ENCODE peak calls at places on chromosomes 16 and 17, in eight cellular contexts. One of them, this sample, is unnamed.

GRCh38 chr17:62674363-62674739 is 46.9 kb downstream of the MRC2 start:
- DNase-seq in PC-9: no peak
- DNase-seq in lung: no peak
- DNase-seq in CD4-positive, alpha-beta memory T cell: no peak
- DNase-seq in body of pancreas: no peak
- DNase-seq in heart right ventricle: no peak
- DNase-seq in heart left ventricle: no peak
- DNase-seq in fibroblast of lung: no peak
- DNase-seq in this sample: no peak

GRCh38 chr17:21194688-21195087 is 19.3 kb downstream of the TMEM11 start:
- DNase-seq in fibroblast of lung: peak; percentile 80
- DNase-seq in PC-9: no peak
- DNase-seq in CD4-positive, alpha-beta memory T cell: no peak
- DNase-seq in heart left ventricle: peak; percentile 65
- DNase-seq in body of pancreas: no peak
- DNase-seq in heart right ventricle: peak; percentile 52
- DNase-seq in lung: no peak
- DNase-seq in this sample: no peak

GRCh38 chr17:38746893-38747384 is 1.2 kb downstream of the PCGF2 start:
- DNase-seq in lung: no peak
- DNase-seq in fibroblast of lung: no peak
- DNase-seq in PC-9: no peak
- DNase-seq in body of pancreas: no peak
- DNase-seq in heart left ventricle: no peak
- DNase-seq in heart right ventricle: no peak
- DNase-seq in CD4-positive, alpha-beta memory T cell: no peak
- DNase-seq in this sample: no peak

GRCh38 chr16:64648282-64648681 is 473.6 kb downstream of the CDH11 start:
- DNase-seq in PC-9: no peak
- DNase-seq in heart right ventricle: no peak
- DNase-seq in fibroblast of lung: no peak
- DNase-seq in CD4-positive, alpha-beta memory T cell: no peak
- DNase-seq in lung: no peak
- DNase-seq in heart left ventricle: no peak
- DNase-seq in body of pancreas: no peak
- DNase-seq in this sample: no peak

GRCh38 chr17:10614536-10615155 is 42.5 kb downstream of the MYH3 start:
- DNase-seq in lung: no peak
- DNase-seq in body of pancreas: peak; percentile 28
- DNase-seq in fibroblast of lung: peak; percentile 65
- DNase-seq in heart left ventricle: peak; percentile 28
- DNase-seq in heart right ventricle: no peak
- DNase-seq in PC-9: no peak
- DNase-seq in CD4-positive, alpha-beta memory T cell: no peak
- DNase-seq in this sample: no peak

GRCh38 chr16:88956546-88957455 is 20.2 kb downstream of the CBFA2T3 start:
- DNase-seq in heart left ventricle: no peak
- DNase-seq in PC-9: no peak
- DNase-seq in fibroblast of lung: no peak
- DNase-seq in body of pancreas: no peak
- DNase-seq in CD4-positive, alpha-beta memory T cell: no peak
- DNase-seq in heart right ventricle: peak; percentile 6
- DNase-seq in lung: no peak
- DNase-seq in this sample: no peak

GRCh38 chr17:79104898-79105600 is 30.4 kb downstream of the ENGASE start:
- DNase-seq in PC-9: no peak
- DNase-seq in lung: no peak
- DNase-seq in fibroblast of lung: no peak
- DNase-seq in heart right ventricle: no peak
- DNase-seq in body of pancreas: no peak
- DNase-seq in heart left ventricle: no peak
- DNase-seq in CD4-positive, alpha-beta memory T cell: no peak
- DNase-seq in this sample: no peak

GRCh38 chr16:11361751-11362742 is 16.8 kb downstream of the RMI2 start:
- DNase-seq in body of pancreas: no peak
- DNase-seq in lung: no peak
- DNase-seq in fibroblast of lung: no peak
- DNase-seq in PC-9: no peak
- DNase-seq in heart right ventricle: no peak
- DNase-seq in CD4-positive, alpha-beta memory T cell: peak; percentile 43
- DNase-seq in heart left ventricle: no peak
- DNase-seq in this sample: peak; percentile 75

GRCh38 chr17:20214807-20215206 is 205.6 kb downstream of the SPECC1 start:
- DNase-seq in body of pancreas: no peak
- DNase-seq in fibroblast of lung: no peak
- DNase-seq in heart left ventricle: no peak
- DNase-seq in CD4-positive, alpha-beta memory T cell: no peak
- DNase-seq in heart right ventricle: no peak
- DNase-seq in lung: no peak
- DNase-seq in PC-9: no peak
- DNase-seq in this sample: no peak

GRCh38 chr16:68893710-68894705 is 50.7 kb downstream of the TANGO6 start:
- DNase-seq in heart right ventricle: peak; percentile 30
- DNase-seq in fibroblast of lung: peak; percentile 26
- DNase-seq in heart left ventricle: peak; percentile 27
- DNase-seq in CD4-positive, alpha-beta memory T cell: no peak
- DNase-seq in PC-9: no peak
- DNase-seq in body of pancreas: peak; percentile 53
- DNase-seq in lung: no peak
- DNase-seq in this sample: no peak

GRCh38 chr16:57998484-57998883 is 2.0 kb downstream of the ZNF319 start:
- DNase-seq in CD4-positive, alpha-beta memory T cell: peak; percentile 55
- DNase-seq in body of pancreas: no peak
- DNase-seq in heart left ventricle: no peak
- DNase-seq in fibroblast of lung: peak; percentile 14
- DNase-seq in heart right ventricle: peak; percentile 27
- DNase-seq in PC-9: peak; percentile 65
- DNase-seq in lung: peak; percentile 75
- DNase-seq in this sample: no peak

GRCh38 chr16:56807011-56807675 is 57.9 kb upstream of the SLC12A3 start:
- DNase-seq in CD4-positive, alpha-beta memory T cell: no peak
- DNase-seq in heart left ventricle: no peak
- DNase-seq in PC-9: peak; percentile 71
- DNase-seq in lung: no peak
- DNase-seq in heart right ventricle: no peak
- DNase-seq in fibroblast of lung: peak; percentile 58
- DNase-seq in body of pancreas: no peak
- DNase-seq in this sample: no peak

GRCh38 chr17:7235693-7236665 is 1.7 kb upstream of the DVL2 start:
- DNase-seq in CD4-positive, alpha-beta memory T cell: no peak
- DNase-seq in PC-9: no peak
- DNase-seq in heart right ventricle: no peak
- DNase-seq in fibroblast of lung: no peak
- DNase-seq in heart left ventricle: peak; percentile 17
- DNase-seq in body of pancreas: no peak
- DNase-seq in lung: no peak
- DNase-seq in this sample: no peak

GRCh38 chr16:31460582-31461002 is 1.3 kb downstream of the ARMC5 start:
- DNase-seq in CD4-positive, alpha-beta memory T cell: peak; percentile 45
- DNase-seq in body of pancreas: no peak
- DNase-seq in heart left ventricle: no peak
- DNase-seq in PC-9: peak; percentile 43
- DNase-seq in fibroblast of lung: peak; percentile 73
- DNase-seq in lung: no peak
- DNase-seq in heart right ventricle: no peak
- DNase-seq in this sample: no peak

GRCh38 chr16:49854227-49855203 is 1.4 kb downstream of the ZNF423 start:
- DNase-seq in body of pancreas: peak; percentile 44
- DNase-seq in lung: no peak
- DNase-seq in CD4-positive, alpha-beta memory T cell: no peak
- DNase-seq in PC-9: no peak
- DNase-seq in heart left ventricle: peak; percentile 60
- DNase-seq in heart right ventricle: peak; percentile 56
- DNase-seq in fibroblast of lung: no peak
- DNase-seq in this sample: no peak

GRCh38 chr17:15213381-15214087 is 51.6 kb downstream of the PMP22 start:
- DNase-seq in heart right ventricle: no peak
- DNase-seq in PC-9: no peak
- DNase-seq in lung: no peak
- DNase-seq in body of pancreas: no peak
- DNase-seq in heart left ventricle: no peak
- DNase-seq in CD4-positive, alpha-beta memory T cell: no peak
- DNase-seq in fibroblast of lung: peak; percentile 42
- DNase-seq in this sample: no peak

GRCh38 chr17:40703652-40704051 is at the start of gene KRT24:
- DNase-seq in heart right ventricle: no peak
- DNase-seq in heart left ventricle: no peak
- DNase-seq in lung: no peak
- DNase-seq in body of pancreas: no peak
- DNase-seq in CD4-positive, alpha-beta memory T cell: no peak
- DNase-seq in PC-9: no peak
- DNase-seq in fibroblast of lung: no peak
- DNase-seq in this sample: no peak
- H3K27me3 ChIP-seq in heart right ventricle: no peaks in the 10 kb centered on the region
- H3K27me3 ChIP-seq in heart left ventricle: peaks cover 39% of the 10 kb centered on the region
- H3K27me3 ChIP-seq in lung: no peaks in the 10 kb centered on the region
- H3K27me3 ChIP-seq in body of pancreas: no peaks in the 10 kb centered on the region
- H3K27me3 ChIP-seq in CD4-positive, alpha-beta memory T cell: no peaks in the 10 kb centered on the region
- H3K27me3 ChIP-seq in PC-9: no peaks in the 10 kb centered on the region
- H3K27me3 ChIP-seq in fibroblast of lung: peaks cover 5% of the 10 kb centered on the region
- H3K27me3 ChIP-seq in this sample: no peaks in the 10 kb centered on the region

DNA sequence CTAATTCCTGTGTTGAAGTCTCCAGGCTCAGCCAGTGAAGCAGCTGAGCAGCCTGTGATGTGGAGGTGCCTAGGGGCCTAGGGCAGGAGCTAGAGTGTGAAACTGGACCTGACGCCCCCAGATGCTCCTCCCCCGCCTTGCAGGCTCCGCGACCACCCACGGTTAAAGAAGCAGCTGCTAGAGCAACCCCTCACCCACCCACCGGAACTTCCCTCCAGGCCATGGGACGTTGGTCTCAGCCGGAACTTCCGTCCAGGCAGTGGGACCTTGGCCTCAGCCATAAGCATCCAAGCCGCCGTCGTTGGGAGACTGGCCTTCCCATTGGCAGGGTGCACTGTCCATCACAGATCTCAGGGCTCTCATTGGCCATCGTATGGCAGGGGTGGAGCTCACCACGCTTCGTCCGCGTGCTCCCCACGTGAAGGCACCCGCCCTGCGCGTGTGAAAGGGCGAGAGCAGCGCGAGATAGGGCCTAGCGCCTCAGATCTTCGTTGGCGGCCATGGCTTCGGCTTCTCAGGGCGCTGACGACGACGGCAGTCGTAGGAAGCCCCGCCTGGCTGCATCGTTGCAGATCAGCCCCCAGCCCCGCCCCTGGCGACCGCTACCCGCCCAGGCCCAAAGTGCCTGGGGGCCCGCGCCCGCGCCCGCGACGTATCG is at the start of gene ADAD2:
- DNase-seq in CD4-positive, alpha-beta memory T cell: no peak
- DNase-seq in body of pancreas: no peak
- DNase-seq in heart right ventricle: no peak
- DNase-seq in heart left ventricle: no peak
- DNase-seq in fibroblast of lung: no peak
- DNase-seq in PC-9: no peak
- DNase-seq in lung: no peak
- DNase-seq in this sample: no peak
- H3K27me3 ChIP-seq in CD4-positive, alpha-beta memory T cell: no peaks in the 10 kb centered on the region
- H3K27me3 ChIP-seq in body of pancreas: no peaks in the 10 kb centered on the region
- H3K27me3 ChIP-seq in heart right ventricle: no peaks in the 10 kb centered on the region
- H3K27me3 ChIP-seq in heart left ventricle: peaks cover 9% of the 10 kb centered on the region
- H3K27me3 ChIP-seq in fibroblast of lung: peaks cover 4% of the 10 kb centered on the region
- H3K27me3 ChIP-seq in PC-9: no peaks in the 10 kb centered on the region
- H3K27me3 ChIP-seq in lung: no peaks in the 10 kb centered on the region
- H3K27me3 ChIP-seq in this sample: no peaks in the 10 kb centered on the region

DNA sequence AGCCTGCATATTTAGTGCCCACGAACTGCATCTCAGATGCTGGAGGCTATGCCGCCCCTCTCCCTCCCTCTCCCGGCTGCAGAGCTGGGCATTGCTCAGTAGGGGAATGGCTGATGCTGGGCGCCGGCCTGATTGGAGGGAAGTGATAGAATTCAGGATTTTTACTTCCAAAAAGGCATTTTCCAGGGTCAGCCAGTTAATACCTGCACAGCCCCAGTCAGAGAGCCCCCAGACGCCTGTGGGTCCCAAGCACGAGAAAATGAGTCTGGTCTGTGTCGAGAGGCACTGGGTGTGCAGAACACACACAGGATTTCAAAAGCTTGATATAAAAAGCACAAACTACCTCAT is 164.6 kb upstream of the TNRC6C start:
- DNase-seq in PC-9: no peak
- DNase-seq in fibroblast of lung: no peak
- DNase-seq in body of pancreas: no peak
- DNase-seq in lung: no peak
- DNase-seq in heart right ventricle: no peak
- DNase-seq in CD4-positive, alpha-beta memory T cell: no peak
- DNase-seq in heart left ventricle: no peak
- DNase-seq in this sample: no peak
- H3K27me3 ChIP-seq in PC-9: peaks cover 79% of the 10 kb centered on the region
- H3K27me3 ChIP-seq in fibroblast of lung: no peaks in the 10 kb centered on the region
- H3K27me3 ChIP-seq in body of pancreas: peaks cover 3% of the 10 kb centered on the region
- H3K27me3 ChIP-seq in lung: no peaks in the 10 kb centered on the region
- H3K27me3 ChIP-seq in heart right ventricle: no peaks in the 10 kb centered on the region
- H3K27me3 ChIP-seq in CD4-positive, alpha-beta memory T cell: no peaks in the 10 kb centered on the region
- H3K27me3 ChIP-seq in heart left ventricle: no peaks in the 10 kb centered on the region
- H3K27me3 ChIP-seq in this sample: peaks cover 2% of the 10 kb centered on the region

DNA sequence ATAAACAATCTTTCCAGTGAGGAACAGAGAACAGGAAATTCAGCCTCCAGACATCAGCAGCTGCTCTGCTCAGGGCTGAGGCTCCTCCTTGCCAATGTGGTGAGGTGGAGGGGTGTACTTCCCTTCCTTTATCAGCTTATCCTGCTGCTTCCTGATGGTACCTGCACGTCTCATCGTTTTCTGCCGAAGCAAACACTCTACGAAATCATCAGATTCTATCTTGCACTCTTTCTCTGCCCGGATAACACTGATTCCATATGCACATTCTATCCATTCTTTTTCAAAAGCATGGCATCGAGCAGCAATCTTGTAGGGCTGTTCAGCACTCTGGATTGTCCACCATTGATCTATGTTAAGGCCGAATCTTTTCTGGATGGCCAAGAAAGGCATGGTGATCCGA is 15.4 kb upstream of the SEZ6 start:
- DNase-seq in lung: no peak
- DNase-seq in heart right ventricle: no peak
- DNase-seq in fibroblast of lung: no peak
- DNase-seq in body of pancreas: no peak
- DNase-seq in CD4-positive, alpha-beta memory T cell: no peak
- DNase-seq in heart left ventricle: no peak
- DNase-seq in PC-9: no peak
- DNase-seq in this sample: no peak
- H3K27me3 ChIP-seq in lung: peaks cover 4% of the 10 kb centered on the region
- H3K27me3 ChIP-seq in heart right ventricle: peaks cover 8% of the 10 kb centered on the region
- H3K27me3 ChIP-seq in fibroblast of lung: peaks cover 54% of the 10 kb centered on the region
- H3K27me3 ChIP-seq in body of pancreas: no peaks in the 10 kb centered on the region
- H3K27me3 ChIP-seq in CD4-positive, alpha-beta memory T cell: peaks cover 22% of the 10 kb centered on the region
- H3K27me3 ChIP-seq in heart left ventricle: peaks cover 58% of the 10 kb centered on the region
- H3K27me3 ChIP-seq in PC-9: peaks cover 97% of the 10 kb centered on the region
- H3K27me3 ChIP-seq in this sample: peaks cover 1% of the 10 kb centered on the region